ENCODE peak calls at places on chromosomes 2 and 18, in six cellular contexts. P is A549, R is endothelial cell of umbilical vein, M is K562, B is HepG2, A is GM12878. K is an unnamed sample.

GRCh38 chr2:38797276-38797675 is 19.3 kb downstream of the GEMIN6 start:
- DNase-seq in P (peak; percentile 77), R (peak; percentile 71), M (no peak), B (no peak), A (no peak), K (no peak)

GRCh38 chr2:36497570-36498163 is 100.3 kb downstream of the FEZ2 start:
- DNase-seq in P (no peak), R (no peak), M (no peak), B (no peak), A (no peak), K (no peak)

GRCh38 chr18:8719192-8719591 is 13.8 kb downstream of the MTCL1 start:
- DNase-seq in P (no peak), R (no peak), M (no peak), B (no peak), A (no peak), K (no peak)

GRCh38 chr2:3243804-3244203 is 133.8 kb downstream of the EIPR1 start:
- DNase-seq in P (no peak), R (no peak), M (no peak), B (no peak), A (no peak), K (no peak)

GRCh38 chr2:72142743-72143440 is 4.8 kb downstream of the CYP26B1 start:
- DNase-seq in P (no peak), R (peak; percentile 28), M (no peak), B (no peak), A (no peak), K (peak; percentile 37)

GRCh38 chr2:27249891-27250651 is 12.8 kb downstream of the SLC30A3 start:
- DNase-seq in P (peak; percentile 65), R (peak; percentile 64), M (peak; percentile 84), B (peak; percentile 68), A (no peak), K (peak; percentile 67)

GRCh38 chr2:172836386-172837200 is 100.9 kb downstream of the RAPGEF4 start:
- DNase-seq in P (peak; percentile 76), R (peak; percentile 88), M (no peak), B (no peak), A (no peak), K (peak; percentile 50)

GRCh38 chr2:236045264-236046235 is 122.6 kb downstream of the GBX2 start:
- DNase-seq in P (no peak), R (no peak), M (no peak), B (no peak), A (no peak), K (no peak)

GRCh38 chr18:26909599-26910290 is 44.2 kb upstream of the AQP4 start:
- DNase-seq in P (no peak), R (no peak), M (no peak), B (peak; percentile 1), A (no peak), K (no peak)

GRCh38 chr18:26091047-26091630 is 726 bp upstream of the SS18 start:
- DNase-seq in P (peak; percentile 78), R (no peak), M (peak; percentile 52), B (peak; percentile 54), A (peak; percentile 51), K (no peak)

GRCh38 chr2:205740381-205740780 is 58.1 kb downstream of the NRP2 start:
- DNase-seq in P (no peak), R (no peak), M (no peak), B (no peak), A (no peak), K (no peak)

GRCh38 chr2:111918383-111918806 is 20.0 kb downstream of the MERTK start:
- DNase-seq in P (no peak), R (peak; percentile 48), M (peak; percentile 36), B (no peak), A (no peak), K (no peak)

DNA sequence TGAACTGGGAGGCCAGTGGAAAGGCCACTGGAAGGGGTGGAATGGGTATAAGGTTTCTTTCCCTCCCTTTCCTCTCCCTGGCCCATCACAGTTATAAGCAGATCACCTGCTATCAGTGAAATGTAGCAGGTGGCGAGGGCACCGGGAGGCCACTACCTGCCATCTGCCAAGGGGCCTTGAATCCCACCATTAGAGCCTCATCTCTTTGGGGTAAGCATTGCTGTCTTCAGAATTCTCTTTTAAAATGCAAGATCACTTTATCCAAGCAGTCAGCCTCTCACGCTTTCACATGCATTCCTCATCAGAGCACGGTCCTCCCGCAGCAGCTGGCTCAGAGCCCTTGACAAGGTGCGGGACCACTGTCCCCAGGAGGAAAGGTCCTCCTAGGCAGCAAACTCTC is 268.5 kb downstream of the CELF4 start:
- DNase-seq in P (no peak), R (no peak), M (no peak), B (no peak), A (no peak), K (no peak)
- TF ChIP-seq MYC in P (no peak), R (no peak), M (no peak), B (no peak), A (no peak), K (no peak)

GRCh38 chr2:231394201-231395141 is 1.0 kb upstream of the B3GNT7 start:
- DNase-seq in P (peak; percentile 34), R (no peak), M (no peak), B (peak; percentile 59), A (peak; percentile 87), K (peak; percentile 37)
- H3K4me3 ChIP-seq in P (peak overlapping the region; percentile 73), R (no peak overlapping the region), M (no peak overlapping the region), B (no peak overlapping the region), A (peak overlapping the region; percentile 65), K (no peak overlapping the region)

DNA sequence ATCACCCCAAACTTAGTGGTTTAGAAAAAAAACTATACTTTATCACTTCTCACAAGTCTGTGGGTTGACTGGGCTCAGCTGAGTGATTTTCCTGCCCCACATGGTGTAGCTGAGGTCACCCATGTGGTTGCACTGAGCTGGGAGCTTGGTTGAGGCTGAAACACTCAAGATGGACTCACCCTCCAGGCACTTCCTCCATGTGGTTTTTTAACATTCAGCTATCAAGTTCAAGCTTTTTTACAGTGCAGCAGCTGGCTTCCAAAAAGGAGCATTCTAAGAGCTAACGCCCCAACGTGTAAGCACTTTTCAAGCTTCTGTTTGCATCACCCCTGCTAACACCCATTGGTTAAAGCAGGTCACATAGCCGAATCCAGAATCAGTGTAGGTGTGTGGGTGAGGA is 105.9 kb upstream of the CREB1 start:
- DNase-seq in P (no peak), R (no peak), M (no peak), B (no peak), A (peak; percentile 74), K (peak; percentile 89)
- TF ChIP-seq MYC in P (no peak), R (no peak), M (no peak), B (no peak), A (no peak), K (peak; percentile 87)

GRCh38 chr2:150486539-150487484 is 655 bp downstream of the RND3 start:
- DNase-seq in P (no peak), R (peak; percentile 43), M (no peak), B (no peak), A (no peak), K (no peak)

GRCh38 chr2:150485871-150486538 is 1.5 kb downstream of the RND3 start:
- DNase-seq in P (peak; percentile 71), R (peak; percentile 60), M (no peak), B (no peak), A (no peak), K (no peak)

GRCh38 chr2:150484461-150484931 is 3.0 kb downstream of the RND3 start:
- DNase-seq in P (no peak), R (peak; percentile 37), M (no peak), B (no peak), A (no peak), K (no peak)

GRCh38 chr2:150484006-150484405 is 3.5 kb downstream of the RND3 start:
- DNase-seq in P (no peak), R (peak; percentile 48), M (no peak), B (no peak), A (no peak), K (no peak)

GRCh38 chr2:150485114-150485870 is 2.2 kb downstream of the RND3 start:
- DNase-seq in P (peak; percentile 80), R (peak; percentile 67), M (no peak), B (peak; percentile 30), A (no peak), K (no peak)
- H3K4me3 ChIP-seq in P (peak overlapping the region; percentile 84), R (peak overlapping the region; percentile 97), M (no peak overlapping the region), B (peak overlapping the region; percentile 14), A (no peak overlapping the region), K (no peak overlapping the region)

GRCh38 chr18:69830189-69830588 is 117.5 kb downstream of the CD226 start:
- DNase-seq in P (no peak), R (no peak), M (no peak), B (no peak), A (no peak), K (no peak)
- TF ChIP-seq MYC in P (no peak), R (no peak), M (no peak), B (no peak), A (no peak), K (no peak)

GRCh38 chr2:201707142-201707541 is 8.7 kb upstream of the MPP4 start:
- DNase-seq in P (no peak), R (no peak), M (no peak), B (no peak), A (no peak), K (no peak)

GRCh38 chr2:201707753-201708152 is 9.3 kb upstream of the MPP4 start:
- DNase-seq in P (peak; percentile 9), R (peak; percentile 67), M (no peak), B (no peak), A (no peak), K (no peak)

GRCh38 chr2:201701591-201701990 is 3.1 kb upstream of the MPP4 start:
- DNase-seq in P (no peak), R (no peak), M (no peak), B (no peak), A (no peak), K (no peak)

GRCh38 chr2:201709049-201709448 is 10.6 kb upstream of the MPP4 start:
- DNase-seq in P (no peak), R (no peak), M (no peak), B (no peak), A (no peak), K (no peak)

GRCh38 chr2:201704536-201704935 is 6.1 kb upstream of the MPP4 start:
- DNase-seq in P (no peak), R (peak; percentile 38), M (no peak), B (no peak), A (no peak), K (no peak)
- H3K4me3 ChIP-seq in P (no peak overlapping the region), R (no peak overlapping the region), M (no peak overlapping the region), B (no peak overlapping the region), A (no peak overlapping the region), K (no peak overlapping the region)